ENCODE peak calls at places on chromosomes 4 and X, in five cellular contexts. F is stimulated activated CD8-positive, alpha-beta memory T cell treated with anti-CD3 and anti-CD28 coated beads, Interleukin-15, amount 100 ng/mL, for 1 hour; X is putamen; Z is GM10248; U is NCI-H1105. Q is an unnamed sample.

GRCh38 chr4:6649216-6649615 is 8.7 kb downstream of the MRFAP1 start:
- DNase-seq in U (no peak), Z (no peak), X (no peak), F (no peak), Q (no peak)

GRCh38 chrX:17415242-17415815 is 40.3 kb downstream of the NHS start:
- DNase-seq in U (no peak), F (no peak), Z (no peak), X (no peak), Q (no peak)

GRCh38 chr4:185797018-185797417 is 15.0 kb downstream of the SORBS2 start:
- DNase-seq in Z (no peak), F (no peak), X (no peak), U (no peak), Q (no peak)

GRCh38 chr4:52996261-52997131 is 134.4 kb downstream of the RASL11B start:
- DNase-seq in U (no peak), F (no peak), X (no peak), Z (no peak), Q (no peak)

GRCh38 chr4:52931238-52931637 is 69.1 kb downstream of the RASL11B start:
- DNase-seq in U (no peak), Z (no peak), X (no peak), F (no peak), Q (no peak)

GRCh38 chrX:46710425-46710824 is 48.5 kb downstream of the SLC9A7 start:
- DNase-seq in X (no peak), F (no peak), Z (no peak), U (no peak), Q (no peak)

GRCh38 chr4:1323280-1323634 is 23.8 kb upstream of the UVSSA start:
- DNase-seq in X (no peak), F (no peak), Z (no peak), U (no peak), Q (no peak)

GRCh38 chr4:79788884-79789283 is 284.1 kb downstream of the ANTXR2 start:
- DNase-seq in F (no peak), U (no peak), Z (no peak), X (no peak), Q (no peak)

GRCh38 chr4:1630266-1630665 is 53.8 kb downstream of the FAM53A start:
- DNase-seq in Z (no peak), F (no peak), U (no peak), X (no peak), Q (no peak)

GRCh38 chrX:2831471-2832228 is 2.9 kb downstream of the GYG2 start:
- DNase-seq in X (no peak), F (no peak), Z (no peak), U (no peak), Q (no peak)

Q was measured in T1000.